ENCODE peak calls at places on chromosomes 12 and 14, in seven cellular contexts. One of them, this sample, is unnamed.

GRCh38 chr12:15276088-15276698 is 46.1 kb upstream of the PTPRO start:
- DNase-seq in mucosa of gallbladder: peak
- DNase-seq in HS-5: peak
- DNase-seq in skeletal muscle cell: no peak
- DNase-seq in omental fat pad: no peak
- DNase-seq in Daoy: peak
- DNase-seq in left ventricle myocardium superior: no peak
- DNase-seq in this sample: no peak

GRCh38 chr12:108327621-108328371 is 11.3 kb downstream of the CMKLR1 start:
- DNase-seq in mucosa of gallbladder: no peak
- DNase-seq in HS-5: no peak
- DNase-seq in skeletal muscle cell: no peak
- DNase-seq in omental fat pad: no peak
- DNase-seq in Daoy: no peak
- DNase-seq in left ventricle myocardium superior: peak
- DNase-seq in this sample: no peak

GRCh38 chr14:68589447-68590232 is 203.2 kb downstream of the ZFP36L1 start:
- DNase-seq in mucosa of gallbladder: peak
- DNase-seq in HS-5: no peak
- DNase-seq in skeletal muscle cell: peak
- DNase-seq in omental fat pad: no peak
- DNase-seq in Daoy: no peak
- DNase-seq in left ventricle myocardium superior: peak
- DNase-seq in this sample: no peak

GRCh38 chr12:13099910-13100609 is 3.4 kb downstream of the GSG1 start:
- DNase-seq in mucosa of gallbladder: no peak
- DNase-seq in HS-5: no peak
- DNase-seq in skeletal muscle cell: no peak
- DNase-seq in omental fat pad: no peak
- DNase-seq in Daoy: peak
- DNase-seq in left ventricle myocardium superior: no peak
- DNase-seq in this sample: peak

GRCh38 chr14:40987481-40987880 is 619.2 kb upstream of the LRFN5 start:
- DNase-seq in mucosa of gallbladder: no peak
- DNase-seq in HS-5: peak
- DNase-seq in skeletal muscle cell: no peak
- DNase-seq in omental fat pad: no peak
- DNase-seq in Daoy: no peak
- DNase-seq in left ventricle myocardium superior: no peak
- DNase-seq in this sample: no peak

GRCh38 chr12:64318605-64319004 is 72.0 kb downstream of the C12orf56 start:
- DNase-seq in mucosa of gallbladder: no peak
- DNase-seq in HS-5: peak
- DNase-seq in skeletal muscle cell: peak
- DNase-seq in omental fat pad: no peak
- DNase-seq in Daoy: peak
- DNase-seq in left ventricle myocardium superior: no peak
- DNase-seq in this sample: no peak

GRCh38 chr14:32205984-32206383 is 2.9 kb upstream of the RNU6-8 start:
- DNase-seq in mucosa of gallbladder: no peak
- DNase-seq in HS-5: no peak
- DNase-seq in skeletal muscle cell: no peak
- DNase-seq in omental fat pad: no peak
- DNase-seq in Daoy: no peak
- DNase-seq in left ventricle myocardium superior: no peak
- DNase-seq in this sample: no peak

GRCh38 chr14:95620659-95621059 is 65.6 kb upstream of the TCL1B start:
- DNase-seq in mucosa of gallbladder: no peak
- DNase-seq in HS-5: no peak
- DNase-seq in skeletal muscle cell: no peak
- DNase-seq in omental fat pad: no peak
- DNase-seq in Daoy: peak
- DNase-seq in left ventricle myocardium superior: no peak
- DNase-seq in this sample: no peak

GRCh38 chr12:9707864-9708808 is 24.8 kb downstream of the CLECL1 start:
- DNase-seq in mucosa of gallbladder: peak
- DNase-seq in HS-5: no peak
- DNase-seq in skeletal muscle cell: no peak
- DNase-seq in omental fat pad: no peak
- DNase-seq in Daoy: peak
- DNase-seq in left ventricle myocardium superior: no peak
- DNase-seq in this sample: peak

GRCh38 chr14:93263416-93263815 is 56.4 kb downstream of the UBR7 start:
- DNase-seq in mucosa of gallbladder: no peak
- DNase-seq in HS-5: no peak
- DNase-seq in skeletal muscle cell: no peak
- DNase-seq in omental fat pad: no peak
- DNase-seq in Daoy: no peak
- DNase-seq in left ventricle myocardium superior: no peak
- DNase-seq in this sample: peak

GRCh38 chr12:39003541-39004160 is 98.3 kb upstream of the CPNE8 start:
- DNase-seq in mucosa of gallbladder: no peak
- DNase-seq in HS-5: no peak
- DNase-seq in skeletal muscle cell: no peak
- DNase-seq in omental fat pad: no peak
- DNase-seq in Daoy: no peak
- DNase-seq in left ventricle myocardium superior: no peak
- DNase-seq in this sample: no peak

This sample was measured in foreskin keratinocyte.